ENCODE peak calls at places on chromosomes 2 and 18, in nine cellular contexts. W is colonic mucosa; G is upper lobe of right lung; I is astrocyte of the spinal cord; O is GM20000; S is ovary; E is adrenal gland; C is CD4-positive, alpha-beta T cell; F is left lung. L is an unnamed sample.

GRCh38 chr2:34012728-34013302 is 413.7 kb upstream of the FAM98A start:
- DNase-seq in W (peak), G (peak), I (peak), O (peak), S (no peak), E (peak), C (no peak), F (peak), L (no peak)

GRCh38 chr2:160132761-160133160 is 67.3 kb downstream of the ITGB6 start:
- DNase-seq in W (no peak), G (no peak), I (no peak), O (no peak), S (no peak), E (no peak), C (no peak), F (no peak), L (no peak)

GRCh38 chr2:203685081-203685621 is 21.3 kb upstream of the CD28 start:
- DNase-seq in W (no peak), G (no peak), I (peak), O (no peak), S (no peak), E (no peak), C (no peak), F (no peak), L (no peak)

GRCh38 chr18:44625367-44625766 is 55.3 kb upstream of the SETBP1 start:
- DNase-seq in W (no peak), G (no peak), I (no peak), O (no peak), S (no peak), E (no peak), C (no peak), F (no peak), L (no peak)

GRCh38 chr18:3262234-3263171 is 570 bp downstream of the MYL12B start:
- DNase-seq in W (peak), G (no peak), I (no peak), O (no peak), S (no peak), E (no peak), C (peak), F (no peak), L (no peak)

GRCh38 chr2:31404827-31405226 is 9.7 kb downstream of the XDH start:
- DNase-seq in W (no peak), G (no peak), I (no peak), O (no peak), S (no peak), E (no peak), C (no peak), F (no peak), L (no peak)

GRCh38 chr2:209091026-209091425 is 332.8 kb upstream of the MAP2 start:
- DNase-seq in W (no peak), G (no peak), I (no peak), O (no peak), S (no peak), E (no peak), C (no peak), F (no peak), L (no peak)

GRCh38 chr2:67145851-67146250 is 251.3 kb upstream of the ETAA1 start:
- DNase-seq in W (no peak), G (no peak), I (no peak), O (no peak), S (no peak), E (no peak), C (no peak), F (no peak), L (no peak)

GRCh38 chr2:30267576-30267975 is 36.2 kb downstream of the LBH start:
- DNase-seq in W (no peak), G (no peak), I (no peak), O (no peak), S (no peak), E (no peak), C (no peak), F (no peak), L (no peak)

GRCh38 chr2:172928754-172929153 is 146.9 kb upstream of the MAP3K20 start:
- DNase-seq in W (no peak), G (no peak), I (peak), O (no peak), S (peak), E (no peak), C (no peak), F (no peak), L (no peak)

GRCh38 chr2:182015334-182016109 is 29.9 kb downstream of the PPP1R1C start:
- DNase-seq in W (no peak), G (no peak), I (peak), O (no peak), S (no peak), E (no peak), C (no peak), F (no peak), L (no peak)

GRCh38 chr2:219002395-219003266 is 9.4 kb upstream of the CRYBA2 start:
- DNase-seq in W (peak), G (peak), I (no peak), O (peak), S (no peak), E (peak), C (peak), F (peak), L (peak)

GRCh38 chr2:9770006-9770307 is 73.3 kb upstream of the TAF1B start:
- DNase-seq in W (no peak), G (no peak), I (no peak), O (no peak), S (no peak), E (no peak), C (no peak), F (no peak), L (no peak)

GRCh38 chr2:9771101-9771449 is 72.2 kb upstream of the TAF1B start:
- DNase-seq in W (no peak), G (no peak), I (no peak), O (no peak), S (no peak), E (peak), C (no peak), F (no peak), L (no peak)

GRCh38 chr2:9772035-9772998 is 71.0 kb upstream of the TAF1B start:
- DNase-seq in W (no peak), G (no peak), I (no peak), O (no peak), S (no peak), E (peak), C (no peak), F (no peak), L (no peak)

GRCh38 chr2:9770308-9771100 is 72.8 kb upstream of the TAF1B start:
- DNase-seq in W (peak), G (peak), I (peak), O (peak), S (peak), E (peak), C (peak), F (no peak), L (no peak)

DNA sequence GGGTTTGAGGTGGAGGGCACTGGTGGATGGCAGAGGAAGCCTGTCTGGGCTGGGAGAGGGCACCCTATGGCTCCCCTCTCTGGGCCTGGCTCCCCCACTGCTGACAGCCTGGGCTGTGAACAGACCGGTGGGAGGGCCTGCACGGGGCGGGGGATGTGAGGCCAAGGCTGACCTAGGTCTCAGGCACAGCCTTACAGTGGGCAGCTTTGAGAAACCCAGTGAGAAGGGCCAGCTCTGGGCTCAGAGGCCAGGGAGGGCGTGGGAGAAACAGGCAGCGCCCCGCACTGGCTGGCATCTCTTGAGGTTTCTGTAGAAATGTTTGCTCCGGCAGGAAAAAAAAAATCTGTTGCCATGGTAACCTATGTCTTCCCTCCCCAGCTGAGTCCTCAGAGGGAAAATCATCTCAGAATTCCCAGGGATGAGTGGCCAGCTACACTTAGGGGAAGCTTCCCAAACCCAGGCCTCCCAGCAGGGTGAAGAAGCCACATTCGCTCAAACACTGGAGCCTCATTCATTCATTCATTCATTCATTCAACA is 71.7 kb upstream of the TAF1B start:
- DNase-seq in W (no peak), G (no peak), I (peak), O (no peak), S (no peak), E (peak), C (no peak), F (no peak), L (no peak)
- TF ChIP-seq CTCF in W (no peak), G (no peak), I (peak), O (no peak), S (no peak), E (no peak), C (no peak), F (no peak), L (no peak)

DNA sequence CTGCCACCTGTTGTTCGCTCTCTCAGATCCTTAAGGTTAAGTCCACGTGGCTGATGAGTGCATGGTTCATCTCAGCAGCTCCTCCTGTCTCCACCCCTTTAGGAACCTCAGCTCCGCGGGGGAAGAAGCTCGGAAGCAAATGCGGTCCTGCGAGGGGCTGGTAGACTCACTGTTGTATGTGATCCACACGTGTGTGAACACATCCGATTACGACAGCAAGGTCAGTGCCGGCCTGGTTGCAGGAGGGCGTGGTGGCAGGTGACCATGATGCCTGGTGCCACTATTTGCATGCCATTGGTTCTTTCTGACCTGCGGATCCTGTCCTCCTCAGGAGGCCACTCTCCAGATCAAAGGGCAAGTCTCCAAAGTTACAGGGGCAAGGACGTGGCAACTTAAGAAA is 133.9 kb upstream of the DAPL1 start:
- DNase-seq in W (no peak), G (no peak), I (no peak), O (no peak), S (no peak), E (no peak), C (no peak), F (no peak), L (no peak)
- TF ChIP-seq CTCF in W (no peak), G (no peak), I (no peak), O (no peak), S (no peak), E (no peak), C (no peak), F (no peak), L (no peak)

DNA sequence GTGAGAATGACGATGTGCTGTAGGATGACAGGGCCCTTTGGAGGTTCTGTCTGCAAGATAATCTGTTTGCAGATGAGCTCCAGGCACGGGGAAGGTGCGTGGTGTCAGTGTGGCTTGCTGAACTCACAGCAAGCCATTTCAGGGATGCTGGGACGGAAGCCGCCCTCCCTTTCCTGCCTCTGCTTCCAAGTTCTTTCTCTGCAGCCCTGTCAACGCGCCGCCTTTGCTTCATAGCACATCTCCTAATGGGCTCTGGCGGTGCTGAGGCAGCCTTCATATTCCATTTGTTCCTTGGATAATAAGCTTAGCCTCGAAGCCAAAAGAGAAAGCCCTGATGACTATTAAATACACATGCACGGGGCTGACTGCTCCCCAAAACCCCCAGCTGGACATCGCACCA is 81.7 kb upstream of the TAF1B start:
- DNase-seq in W (no peak), G (peak), I (no peak), O (no peak), S (no peak), E (no peak), C (no peak), F (no peak), L (no peak)
- TF ChIP-seq CTCF in W (no peak), G (no peak), I (no peak), O (no peak), S (no peak), E (no peak), C (no peak), F (no peak), L (no peak)

DNA sequence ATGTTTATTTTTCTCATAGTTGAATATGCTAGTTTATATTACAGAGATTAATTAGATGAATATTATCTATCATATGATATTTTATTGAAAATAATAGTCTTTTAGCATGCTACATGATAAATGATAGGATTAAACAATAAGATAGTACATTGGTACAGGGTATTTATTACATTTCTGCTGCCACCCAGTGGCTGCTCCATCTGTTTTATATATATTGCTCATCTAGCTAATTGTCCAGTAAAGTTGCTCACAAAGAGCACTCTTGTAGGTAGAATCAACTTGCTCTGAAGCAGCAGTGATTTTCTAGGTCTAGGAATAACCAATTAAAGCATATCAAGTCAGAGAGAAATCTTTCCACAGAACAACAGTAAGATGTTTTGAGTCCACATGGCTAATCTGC is 183.3 kb downstream of the ASXL3 start:
- DNase-seq in W (no peak), G (no peak), I (peak), O (peak), S (peak), E (peak), C (no peak), F (no peak), L (no peak)
- TF ChIP-seq CTCF in W (no peak), G (peak), I (peak), O (peak), S (no peak), E (peak), C (no peak), F (no peak), L (peak)

GRCh38 chr2:19369341-19369955 is 11.0 kb upstream of the OSR1 start:
- DNase-seq in W (no peak), G (no peak), I (peak), O (no peak), S (no peak), E (no peak), C (no peak), F (no peak), L (no peak)
- TF ChIP-seq CTCF in W (peak), G (no peak), I (peak), O (no peak), S (no peak), E (no peak), C (no peak), F (no peak), L (peak)

GRCh38 chr18:79059456-79059855 is 9.7 kb upstream of the ATP9B start:
- DNase-seq in W (no peak), G (no peak), I (no peak), O (no peak), S (no peak), E (no peak), C (no peak), F (no peak), L (no peak)
- TF ChIP-seq CTCF in W (no peak), G (no peak), I (no peak), O (no peak), S (no peak), E (no peak), C (no peak), F (no peak), L (no peak)

GRCh38 chr2:55059793-55060192 is 9.5 kb upstream of the RTN4 start:
- DNase-seq in W (no peak), G (no peak), I (no peak), O (no peak), S (no peak), E (no peak), C (no peak), F (no peak), L (no peak)

GRCh38 chr2:55061534-55062344 is 11.5 kb upstream of the RTN4 start:
- DNase-seq in W (no peak), G (peak), I (no peak), O (no peak), S (no peak), E (no peak), C (no peak), F (peak), L (no peak)

GRCh38 chr2:55063226-55063625 is 13.0 kb upstream of the RTN4 start:
- DNase-seq in W (no peak), G (no peak), I (no peak), O (no peak), S (no peak), E (no peak), C (no peak), F (no peak), L (no peak)

GRCh38 chr2:55062754-55063153 is 12.5 kb upstream of the RTN4 start:
- DNase-seq in W (no peak), G (no peak), I (no peak), O (no peak), S (no peak), E (no peak), C (no peak), F (no peak), L (no peak)

GRCh38 chr2:55063713-55064323 is 13.6 kb upstream of the RTN4 start:
- DNase-seq in W (no peak), G (no peak), I (no peak), O (no peak), S (no peak), E (no peak), C (no peak), F (no peak), L (no peak)
- TF ChIP-seq CTCF in W (no peak), G (peak), I (peak), O (no peak), S (no peak), E (no peak), C (no peak), F (no peak), L (no peak)

GRCh38 chr2:211089127-211089526 is 532.7 kb downstream of the CPS1 start:
- DNase-seq in W (no peak), G (no peak), I (no peak), O (no peak), S (no peak), E (no peak), C (no peak), F (no peak), L (no peak)

DNA sequence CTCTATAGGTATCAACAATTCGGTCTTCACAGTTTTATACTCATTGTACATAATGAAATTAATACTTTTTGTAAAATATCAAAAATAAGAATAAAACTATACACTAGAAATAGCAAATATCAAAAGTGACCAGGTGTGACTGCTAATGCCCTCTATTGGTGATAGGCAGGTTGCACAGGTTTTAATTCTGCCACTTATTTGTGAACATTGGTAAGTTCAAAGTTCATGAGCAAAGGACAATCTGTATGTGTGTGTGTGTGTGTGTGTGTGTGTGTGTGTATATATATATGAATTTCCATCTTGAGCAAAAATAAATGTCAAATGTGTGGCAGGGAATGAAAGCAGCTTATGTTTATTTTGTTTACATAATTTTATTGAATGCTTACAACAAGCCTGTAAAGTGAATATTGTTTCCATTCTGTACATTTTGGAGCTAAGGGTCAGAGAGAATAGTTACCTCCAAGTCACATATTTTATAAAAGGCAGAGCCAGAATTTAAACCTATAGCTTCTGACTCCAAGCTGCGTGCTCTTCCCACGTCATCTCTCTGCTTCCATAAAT is 537.4 kb downstream of the CPS1 start:
- DNase-seq in W (no peak), G (no peak), I (no peak), O (no peak), S (no peak), E (no peak), C (no peak), F (no peak), L (no peak)
- TF ChIP-seq CTCF in W (no peak), G (peak), I (peak), O (no peak), S (no peak), E (no peak), C (no peak), F (no peak), L (peak)

DNA sequence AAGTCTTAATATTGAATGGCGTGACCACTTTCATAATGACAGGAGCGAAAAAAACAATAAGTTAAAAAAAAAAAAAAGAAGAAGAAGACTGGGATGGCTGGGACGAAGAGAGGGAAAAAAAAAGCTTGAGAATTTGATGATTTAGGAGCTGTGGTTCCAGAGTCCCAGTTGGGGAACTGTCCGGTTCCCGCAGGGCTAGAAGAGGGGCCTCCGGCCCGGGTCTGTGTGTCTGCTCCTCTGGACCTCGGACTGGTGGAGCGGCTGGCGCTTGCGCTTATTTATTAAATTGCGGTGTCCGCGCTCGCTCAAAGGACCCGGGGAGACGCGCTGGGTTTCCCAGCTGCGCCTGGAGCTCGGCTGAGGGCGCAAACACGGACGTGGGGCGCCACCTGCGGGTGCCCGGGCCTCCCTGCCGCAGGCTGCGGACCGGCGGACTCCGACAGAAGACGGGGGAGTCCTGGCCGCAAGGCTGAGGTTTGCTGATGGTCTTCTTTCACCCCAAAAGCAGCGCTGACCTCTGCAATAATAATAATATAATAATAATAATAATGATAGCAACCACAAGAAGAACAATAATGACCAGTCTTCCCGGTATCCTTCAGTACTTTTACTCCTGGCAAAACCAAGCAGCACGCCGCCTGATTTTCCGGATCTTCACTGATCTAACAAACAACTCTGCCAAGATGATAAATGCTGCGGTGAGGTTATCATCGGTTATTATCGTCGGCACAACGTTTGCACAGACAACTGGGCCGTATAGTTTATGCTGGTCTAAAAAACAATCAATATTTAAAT is at the start of gene CBLN2:
- DNase-seq in W (peak), G (peak), I (peak), O (peak), S (no peak), E (peak), C (no peak), F (peak), L (peak)
- TF ChIP-seq CTCF in W (no peak), G (peak), I (peak), O (peak), S (no peak), E (peak), C (no peak), F (peak), L (peak)

L was measured in type B pancreatic cell.